ENCODE peak calls at places on chromosomes 16 and 17, in six cellular contexts. L, T, X, Z, M and W are unnamed samples.

GRCh38 chr16:55406651-55407050 is 72.3 kb upstream of the MMP2 start:
- DNase-seq in L (no peak), T (no peak), X (no peak), Z (no peak), M (no peak), W (no peak)

GRCh38 chr16:74466872-74467271 is 45.6 kb upstream of the CLEC18B start:
- DNase-seq in L (no peak), T (no peak), X (no peak), Z (no peak), M (no peak), W (no peak)

GRCh38 chr16:76007649-76008048 is 269.6 kb upstream of the CNTNAP4 start:
- DNase-seq in L (no peak), T (no peak), X (no peak), Z (no peak), M (no peak), W (no peak)

GRCh38 chr17:6561446-6561845 is 5.1 kb upstream of the PITPNM3 start:
- DNase-seq in L (no peak), T (no peak), X (no peak), Z (no peak), M (no peak), W (no peak)

GRCh38 chr17:82911822-82912221 is 72.0 kb upstream of the ZNF750 start:
- DNase-seq in L (no peak), T (no peak), X (no peak), Z (no peak), M (no peak), W (peak; percentile 45)

GRCh38 chr17:69407759-69408158 is 6.7 kb upstream of the MAP2K6 start:
- DNase-seq in L (no peak), T (no peak), X (no peak), Z (no peak), M (no peak), W (no peak)

GRCh38 chr17:4256952-4257351 is 6.8 kb downstream of the ANKFY1 start:
- DNase-seq in L (no peak), T (no peak), X (no peak), Z (no peak), M (no peak), W (no peak)

GRCh38 chr17:60766778-60767190 is 89.1 kb downstream of the BCAS3 start:
- DNase-seq in L (no peak), T (no peak), X (no peak), Z (no peak), M (no peak), W (no peak)

GRCh38 chr16:78183437-78183836 is 84.0 kb downstream of the WWOX start:
- DNase-seq in L (no peak), T (no peak), X (no peak), Z (no peak), M (no peak), W (no peak)

GRCh38 chr16:379183-379960 is 2.4 kb downstream of the PGAP6 start:
- DNase-seq in L (no peak), T (no peak), X (no peak), Z (no peak), M (no peak), W (no peak)